ENCODE peak calls at places on chromosomes 5 and 9, in seven cellular contexts. Q is CD8-positive, alpha-beta memory T cell; X is heart right ventricle; S is osteoblast; E is fibroblast of lung; K is astrocyte; D is uterus. G is an unnamed sample.

GRCh38 chr9:33731625-33732024 is 63.7 kb upstream of the PRSS3 start:
- DNase-seq in Q (no peak), X (no peak), S (no peak), E (no peak), K (no peak), D (no peak), G (no peak)

GRCh38 chr5:71782771-71783770 is 64.0 kb downstream of the CARTPT start:
- DNase-seq in Q (no peak), X (peak), S (peak), E (peak), K (peak), D (peak), G (peak)

GRCh38 chr5:31455172-31455571 is 76.7 kb downstream of the DROSHA start:
- DNase-seq in Q (no peak), X (no peak), S (no peak), E (no peak), K (no peak), D (no peak), G (no peak)

GRCh38 chr5:77630246-77631165 is 8.0 kb downstream of the OTP start:
- DNase-seq in Q (no peak), X (peak), S (peak), E (peak), K (no peak), D (no peak), G (no peak)

GRCh38 chr5:125683669-125684068 is 739.5 kb upstream of the GRAMD2B start:
- DNase-seq in Q (no peak), X (no peak), S (no peak), E (peak), K (peak), D (no peak), G (no peak)

GRCh38 chr9:90807006-90807405 is 5.4 kb downstream of the SYK start:
- DNase-seq in Q (no peak), X (no peak), S (no peak), E (no peak), K (no peak), D (no peak), G (no peak)

GRCh38 chr9:89498845-89499480 is 1.1 kb upstream of the SEMA4D start:
- DNase-seq in Q (peak), X (no peak), S (no peak), E (no peak), K (no peak), D (no peak), G (no peak)

GRCh38 chr9:34546102-34546833 is 23.5 kb upstream of the ENHO start:
- DNase-seq in Q (no peak), X (no peak), S (no peak), E (no peak), K (no peak), D (no peak), G (no peak)

GRCh38 chr5:96243203-96243602 is 189.8 kb downstream of the PCSK1 start:
- DNase-seq in Q (no peak), X (no peak), S (no peak), E (peak), K (peak), D (no peak), G (no peak)

GRCh38 chr9:120925535-120926396 is 830 bp downstream of the TRAF1 start:
- DNase-seq in Q (peak), X (no peak), S (peak), E (peak), K (peak), D (no peak), G (no peak)

GRCh38 chr5:121396716-121397115 is 455.0 kb upstream of the FTMT start:
- DNase-seq in Q (no peak), X (no peak), S (no peak), E (no peak), K (no peak), D (no peak), G (no peak)

GRCh38 chr9:122580360-122580759 is 2.8 kb downstream of the OR1L8 start:
- DNase-seq in Q (no peak), X (no peak), S (peak), E (peak), K (peak), D (no peak), G (no peak)

GRCh38 chr9:136220017-136220729 is 15.2 kb upstream of the LHX3 start:
- DNase-seq in Q (no peak), X (no peak), S (no peak), E (peak), K (peak), D (no peak), G (no peak)

GRCh38 chr9:77533678-77534077 is 114.4 kb downstream of the GNA14 start:
- DNase-seq in Q (no peak), X (no peak), S (no peak), E (no peak), K (no peak), D (no peak), G (no peak)

GRCh38 chr9:137836151-137836830 is 41.3 kb upstream of the CACNA1B start:
- DNase-seq in Q (no peak), X (no peak), S (peak), E (no peak), K (no peak), D (no peak), G (no peak)

GRCh38 chr9:136437430-136437829 is 2.2 kb downstream of the INPP5E start:
- DNase-seq in Q (no peak), X (no peak), S (peak), E (peak), K (peak), D (no peak), G (no peak)

GRCh38 chr5:139644646-139645494 is 3.3 kb upstream of the CXXC5 start:
- DNase-seq in Q (peak), X (no peak), S (peak), E (no peak), K (no peak), D (no peak), G (no peak)

GRCh38 chr9:126857261-126857960 is 3.0 kb upstream of the ZBTB34 start:
- DNase-seq in Q (no peak), X (no peak), S (no peak), E (no peak), K (no peak), D (no peak), G (no peak)

GRCh38 chr9:102796244-102796643 is 198.9 kb upstream of the CYLC2 start:
- DNase-seq in Q (no peak), X (no peak), S (no peak), E (no peak), K (no peak), D (no peak), G (no peak)

GRCh38 chr9:23774266-23774665 is 51.8 kb downstream of the ELAVL2 start:
- DNase-seq in Q (no peak), X (no peak), S (no peak), E (peak), K (peak), D (no peak), G (no peak)

GRCh38 chr5:77305921-77306320 is 95.4 kb downstream of the PDE8B start:
- DNase-seq in Q (no peak), X (no peak), S (peak), E (peak), K (peak), D (peak), G (no peak)

GRCh38 chr9:14348241-14349140 is 34.5 kb upstream of the NFIB start:
- DNase-seq in Q (no peak), X (peak), S (no peak), E (no peak), K (no peak), D (no peak), G (no peak)

GRCh38 chr9:107815782-107816181 is 326.2 kb upstream of the KLF4 start:
- DNase-seq in Q (no peak), X (no peak), S (no peak), E (no peak), K (no peak), D (no peak), G (no peak)

GRCh38 chr9:22452415-22453010 is 5.9 kb downstream of the DMRTA1 start:
- DNase-seq in Q (peak), X (peak), S (peak), E (peak), K (no peak), D (peak), G (no peak)

GRCh38 chr9:124257865-124258764 is at the start of gene NEK6:
- DNase-seq in Q (peak), X (peak), S (peak), E (peak), K (peak), D (no peak), G (no peak)

GRCh38 chr9:93902780-93903655 is 52.1 kb downstream of the BARX1 start:
- DNase-seq in Q (no peak), X (no peak), S (peak), E (no peak), K (no peak), D (peak), G (no peak)

GRCh38 chr9:111056554-111056953 is 18.3 kb upstream of the LPAR1 start:
- DNase-seq in Q (no peak), X (no peak), S (peak), E (peak), K (peak), D (no peak), G (no peak)

GRCh38 chr9:121269030-121269887 is 1.3 kb downstream of the GSN start:
- DNase-seq in Q (no peak), X (no peak), S (peak), E (peak), K (no peak), D (peak), G (peak)

GRCh38 chr9:2465921-2466460 is 155.6 kb upstream of the VLDLR start:
- DNase-seq in Q (no peak), X (no peak), S (no peak), E (no peak), K (no peak), D (no peak), G (no peak)

GRCh38 chr9:2060425-2060824 is 45.3 kb downstream of the SMARCA2 start:
- DNase-seq in Q (no peak), X (no peak), S (no peak), E (peak), K (peak), D (no peak), G (no peak)

GRCh38 chr5:125372694-125373621 is 626.5 kb upstream of the ZNF608 start:
- DNase-seq in Q (no peak), X (no peak), S (peak), E (peak), K (peak), D (no peak), G (no peak)

GRCh38 chr5:142888469-142889085 is 118.4 kb downstream of the ARHGAP26 start:
- DNase-seq in Q (no peak), X (no peak), S (no peak), E (peak), K (no peak), D (peak), G (no peak)

GRCh38 chr5:37437716-37438115 is 58.6 kb downstream of the WDR70 start:
- DNase-seq in Q (no peak), X (no peak), S (no peak), E (peak), K (peak), D (no peak), G (no peak)

GRCh38 chr9:124897570-124898460 is 35.9 kb downstream of the ARPC5L start:
- DNase-seq in Q (no peak), X (no peak), S (peak), E (no peak), K (peak), D (no peak), G (no peak)

GRCh38 chr5:106843812-106844416 is 826.8 kb downstream of the EFNA5 start:
- DNase-seq in Q (no peak), X (no peak), S (no peak), E (peak), K (peak), D (no peak), G (no peak)

GRCh38 chr5:24110019-24110615 is 534.7 kb downstream of the CDH10 start:
- DNase-seq in Q (no peak), X (no peak), S (peak), E (peak), K (peak), D (no peak), G (no peak)

GRCh38 chr5:6579535-6579934 is 53.3 kb downstream of the NSUN2 start:
- DNase-seq in Q (no peak), X (no peak), S (no peak), E (no peak), K (no peak), D (no peak), G (no peak)

GRCh38 chr9:111833941-111834340 is 39.2 kb upstream of the SHOC1 start:
- DNase-seq in Q (no peak), X (no peak), S (peak), E (peak), K (peak), D (no peak), G (no peak)

GRCh38 chr9:102995033-102995432 is at the start of gene CYLC2:
- DNase-seq in Q (no peak), X (no peak), S (no peak), E (no peak), K (no peak), D (no peak), G (no peak)

GRCh38 chr5:93062548-93062947 is 518.5 kb downstream of the NR2F1-AS1 start:
- DNase-seq in Q (no peak), X (no peak), S (no peak), E (no peak), K (no peak), D (no peak), G (no peak)

DNA sequence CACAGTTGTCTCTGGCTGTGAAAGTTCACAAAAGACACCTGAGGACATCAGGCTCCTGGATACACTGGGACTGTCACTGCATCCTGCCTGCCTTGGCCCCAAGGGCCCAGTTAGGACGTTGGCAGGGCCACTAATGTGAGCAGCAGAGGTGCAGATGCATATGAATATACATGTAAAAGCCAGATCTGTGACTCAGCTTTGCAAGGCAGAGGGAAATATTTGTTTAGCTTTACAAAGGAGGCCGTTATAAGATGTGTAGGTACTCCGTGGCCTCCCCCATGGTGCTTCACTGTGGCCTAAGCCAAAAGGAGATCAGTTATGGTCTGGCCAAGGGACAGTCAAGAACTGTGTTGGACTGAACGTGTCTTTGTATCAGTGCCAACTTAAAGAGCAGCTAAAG is 4.1 kb upstream of the C1QTNF3 start:
- DNase-seq in Q (no peak), X (no peak), S (no peak), E (no peak), K (no peak), D (no peak), G (no peak)
- H3K27ac ChIP-seq in Q (no peak), X (no peak), S (no peak), E (no peak), K (no peak), D (no peak), G (no peak)

GRCh38 chr5:74994791-74995190 is 57.6 kb downstream of the GCNT4 start:
- DNase-seq in Q (no peak), X (no peak), S (no peak), E (no peak), K (no peak), D (no peak), G (no peak)

GRCh38 chr5:74992791-74993190 is 59.6 kb downstream of the GCNT4 start:
- DNase-seq in Q (no peak), X (no peak), S (no peak), E (no peak), K (no peak), D (no peak), G (no peak)

GRCh38 chr5:74991522-74991921 is 60.8 kb downstream of the GCNT4 start:
- DNase-seq in Q (no peak), X (no peak), S (no peak), E (no peak), K (no peak), D (no peak), G (no peak)

GRCh38 chr5:74995931-74996330 is 56.4 kb downstream of the GCNT4 start:
- DNase-seq in Q (no peak), X (no peak), S (no peak), E (no peak), K (no peak), D (no peak), G (no peak)

DNA sequence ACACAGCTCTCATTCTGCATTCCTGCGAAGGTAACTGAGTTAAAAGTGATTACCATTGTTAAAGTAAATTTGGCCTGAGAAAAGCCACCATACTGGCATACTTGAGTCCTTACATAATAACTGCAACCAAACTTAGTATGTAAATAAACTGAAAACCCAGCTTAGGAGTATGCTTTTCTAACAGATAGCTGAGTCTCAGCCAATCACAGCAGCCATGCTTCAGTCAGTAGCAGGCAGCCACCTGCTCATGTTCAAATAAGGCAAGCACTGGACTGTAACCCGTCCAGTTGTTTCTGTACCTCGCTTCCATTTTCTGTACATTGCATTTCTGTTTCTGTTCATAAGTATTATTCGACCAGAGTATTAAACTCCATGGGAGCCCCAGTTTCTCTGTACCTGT is 58.6 kb downstream of the GCNT4 start:
- DNase-seq in Q (no peak), X (no peak), S (no peak), E (no peak), K (no peak), D (no peak), G (no peak)
- H3K27ac ChIP-seq in Q (no peak), X (no peak), S (no peak), E (no peak), K (no peak), D (no peak), G (no peak)

DNA sequence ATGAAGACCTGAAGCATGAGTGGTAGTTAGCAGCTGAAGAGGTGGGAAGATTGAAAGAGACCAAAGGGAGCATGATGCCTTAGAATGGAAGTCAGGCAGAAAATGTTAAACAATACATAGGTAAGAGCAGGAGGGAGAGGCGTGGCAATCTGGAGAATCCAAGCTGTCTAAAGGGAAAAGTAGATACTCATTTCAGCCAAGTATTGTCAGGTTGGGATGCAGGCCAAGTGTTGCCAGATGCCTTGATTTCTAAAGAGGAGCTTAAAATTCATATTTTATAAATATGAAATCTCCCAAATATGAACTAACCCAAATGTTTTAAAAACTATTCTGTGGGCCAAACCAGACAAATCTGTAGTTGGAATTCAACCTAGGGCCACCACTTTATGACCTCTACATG is 4.2 kb downstream of the PAM start:
- DNase-seq in Q (no peak), X (no peak), S (peak), E (no peak), K (no peak), D (no peak), G (no peak)
- H3K27ac ChIP-seq in Q (no peak), X (no peak), S (no peak), E (no peak), K (no peak), D (no peak), G (no peak)

DNA sequence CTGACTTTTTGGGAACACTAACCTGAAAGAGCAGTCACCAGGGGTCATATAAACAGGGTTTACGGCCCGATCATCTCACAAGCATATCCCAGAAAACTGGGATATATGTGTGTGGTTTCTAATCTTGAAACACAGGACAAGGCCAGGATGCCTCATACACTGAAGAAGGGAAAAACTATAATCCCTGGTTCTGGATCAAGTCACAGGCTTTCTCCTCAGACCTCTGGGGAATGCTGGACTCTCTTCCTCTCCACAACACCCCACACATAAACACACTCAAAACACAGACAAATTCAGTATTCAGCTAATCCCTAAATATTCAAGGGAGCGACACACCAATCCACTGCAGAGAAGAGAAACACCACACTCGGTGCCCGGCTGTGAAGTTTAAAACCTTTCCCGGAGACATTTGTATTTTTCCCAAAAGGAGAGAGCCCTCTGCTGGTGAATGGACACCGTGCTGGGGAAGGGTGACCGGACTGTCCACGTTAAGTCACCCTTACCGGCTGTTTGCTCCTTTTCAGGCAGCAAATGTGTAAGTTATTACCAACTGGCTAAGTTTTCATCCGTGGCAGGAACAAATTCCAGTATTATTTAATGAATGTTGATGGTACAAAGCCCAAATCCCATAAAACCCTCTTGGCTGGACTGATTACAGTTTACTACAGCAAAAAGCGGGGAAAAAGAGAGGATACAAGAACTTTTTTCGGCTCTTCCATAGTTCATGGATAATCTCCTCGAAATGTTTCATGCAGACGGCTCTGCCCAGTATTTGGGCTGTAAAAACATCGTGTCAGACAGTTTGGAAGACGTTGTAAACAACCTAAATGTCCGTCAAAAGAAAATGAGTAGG is 131.0 kb upstream of the SLC30A5 start:
- DNase-seq in Q (no peak), X (peak), S (peak), E (peak), K (peak), D (peak), G (peak)
- H3K27ac ChIP-seq in Q (no peak), X (no peak), S (no peak), E (no peak), K (no peak), D (peak), G (no peak)

GRCh38 chr5:131259326-131259725 is 4.5 kb upstream of the CDC42SE2 start:
- DNase-seq in Q (no peak), X (no peak), S (peak), E (no peak), K (no peak), D (no peak), G (no peak)
- H3K27ac ChIP-seq in Q (no peak), X (no peak), S (no peak), E (no peak), K (no peak), D (no peak), G (no peak)